ENCODE peak calls at places on chromosomes 6 and 20, in five cellular contexts. D is IMR-90, I is adrenal gland, H is left lung, Z is fibroblast of lung. J is an unnamed sample.

GRCh38 chr6:41416165-41416837 is 80.9 kb downstream of the NCR2 start:
- DNase-seq in D (no peak), I (no peak), H (no peak), Z (no peak), J (no peak)

GRCh38 chr20:62344782-62345181 is 22.3 kb downstream of the LAMA5 start:
- DNase-seq in D (peak; percentile 91), I (no peak), H (peak; percentile 29), Z (peak; percentile 43), J (no peak)

GRCh38 chr6:105051941-105052471 is 95.1 kb downstream of the LIN28B start:
- DNase-seq in D (peak; percentile 10), I (no peak), H (no peak), Z (peak; percentile 8), J (no peak)

GRCh38 chr20:9955646-9956045 is 79.1 kb upstream of the ANKEF1 start:
- DNase-seq in D (no peak), I (no peak), H (no peak), Z (peak; percentile 61), J (no peak)

GRCh38 chr20:58069796-58070663 is 158.4 kb downstream of the ANKRD60 start:
- DNase-seq in D (no peak), I (no peak), H (no peak), Z (no peak), J (no peak)

GRCh38 chr20:646107-646867 is 6.7 kb downstream of the SRXN1 start:
- DNase-seq in D (no peak), I (peak; percentile 71), H (no peak), Z (no peak), J (no peak)

GRCh38 chr6:3697609-3698008 is 53.9 kb downstream of the PXDC1 start:
- DNase-seq in D (peak; percentile 92), I (no peak), H (no peak), Z (peak; percentile 98), J (no peak)

GRCh38 chr20:54267510-54268003 is 59.7 kb downstream of the PFDN4 start:
- DNase-seq in D (peak; percentile 6), I (peak; percentile 31), H (no peak), Z (peak; percentile 65), J (no peak)

GRCh38 chr6:167906899-167907298 is 80.2 kb downstream of the AFDN start:
- DNase-seq in D (no peak), I (peak; percentile 39), H (no peak), Z (peak; percentile 3), J (peak; percentile 92)

GRCh38 chr6:21601932-21602390 is 8.4 kb downstream of the SOX4 start:
- DNase-seq in D (no peak), I (no peak), H (peak; percentile 69), Z (no peak), J (no peak)

GRCh38 chr6:21601341-21601740 is 7.8 kb downstream of the SOX4 start:
- DNase-seq in D (no peak), I (no peak), H (no peak), Z (no peak), J (no peak)

GRCh38 chr6:21604081-21604480 is 10.5 kb downstream of the SOX4 start:
- DNase-seq in D (no peak), I (no peak), H (no peak), Z (no peak), J (no peak)

GRCh38 chr6:21599074-21599639 is 5.6 kb downstream of the SOX4 start:
- DNase-seq in D (no peak), I (no peak), H (no peak), Z (no peak), J (no peak)

GRCh38 chr6:21603516-21603952 is 10.0 kb downstream of the SOX4 start:
- DNase-seq in D (no peak), I (no peak), H (no peak), Z (no peak), J (no peak)
- H3K4me1 ChIP-seq in D (peaks cover 4% of the 10 kb centered on the region), I (peaks cover under 1% of the 10 kb centered on the region), H (peaks cover 11% of the 10 kb centered on the region), Z (no peaks in the 10 kb centered on the region), J (no peaks in the 10 kb centered on the region)

DNA sequence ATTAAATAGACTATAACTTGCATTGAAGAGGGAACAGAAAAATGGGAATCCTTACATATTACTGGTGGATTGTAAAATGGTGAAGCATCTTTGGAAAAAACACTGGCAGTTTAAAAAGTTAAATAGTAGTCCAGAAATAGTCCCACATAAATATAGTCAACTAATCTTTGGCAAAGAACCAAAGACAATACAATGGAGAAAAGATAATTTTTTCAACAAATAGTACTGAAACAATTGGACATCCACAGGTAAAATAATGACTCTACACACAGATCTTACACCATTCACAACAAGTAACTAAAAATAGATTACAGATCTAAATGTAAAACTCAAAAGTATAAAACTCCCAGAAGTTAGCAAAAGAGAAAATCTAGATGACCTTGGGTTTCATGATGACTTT is 259.1 kb upstream of the CEP162 start:
- DNase-seq in D (no peak), I (no peak), H (no peak), Z (no peak), J (no peak)
- H3K27ac ChIP-seq in D (no peak overlapping the region), I (no peak overlapping the region), H (no peak overlapping the region), Z (no peak overlapping the region), J (no peak overlapping the region)

GRCh38 chr20:37958856-37959255 is 55.9 kb downstream of the VSTM2L start:
- DNase-seq in D (no peak), I (no peak), H (no peak), Z (no peak), J (no peak)
- H3K27me3 ChIP-seq in D (peaks cover 18% of the 10 kb centered on the region), I (no peaks in the 10 kb centered on the region), H (no peaks in the 10 kb centered on the region), Z (peaks cover 11% of the 10 kb centered on the region), J (no peaks in the 10 kb centered on the region)

GRCh38 chr6:13302291-13302690 is 26.0 kb downstream of the TBC1D7 start:
- DNase-seq in D (no peak), I (peak; percentile 35), H (no peak), Z (no peak), J (no peak)

GRCh38 chr6:13304101-13304500 is 24.2 kb downstream of the TBC1D7 start:
- DNase-seq in D (no peak), I (no peak), H (no peak), Z (peak; percentile 29), J (no peak)

GRCh38 chr6:13304580-13305255 is 23.6 kb downstream of the TBC1D7 start:
- DNase-seq in D (no peak), I (no peak), H (no peak), Z (no peak), J (no peak)

GRCh38 chr6:13302751-13303667 is 25.3 kb downstream of the TBC1D7 start:
- DNase-seq in D (peak; percentile 98), I (peak; percentile 85), H (peak; percentile 86), Z (peak; percentile 94), J (peak; percentile 57)

DNA sequence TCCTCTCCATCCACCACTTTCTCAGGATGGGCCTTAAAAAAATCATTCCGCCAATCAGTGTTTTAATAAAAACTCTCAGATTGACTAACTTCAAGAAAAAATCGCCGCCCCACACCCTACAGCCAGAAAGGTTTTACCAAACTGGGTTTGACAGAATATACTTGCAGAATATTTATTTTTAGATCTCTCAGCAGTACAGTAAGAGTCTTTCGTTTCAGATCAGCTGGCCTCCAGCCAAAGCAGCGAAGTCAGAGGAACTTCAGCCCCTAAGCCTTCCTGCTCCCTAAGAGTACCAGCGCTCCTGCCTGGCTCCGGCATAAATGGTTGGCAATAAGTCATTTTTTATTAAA is 24.7 kb downstream of the TBC1D7 start:
- DNase-seq in D (peak; percentile 81), I (peak; percentile 82), H (no peak), Z (peak; percentile 72), J (peak; percentile 61)
- H3K4me1 ChIP-seq in D (peaks cover 10% of the 10 kb centered on the region), I (peaks cover 17% of the 10 kb centered on the region), H (peaks cover 51% of the 10 kb centered on the region), Z (peaks cover 21% of the 10 kb centered on the region), J (peaks cover 6% of the 10 kb centered on the region)

GRCh38 chr6:116405663-116406329 is 35.0 kb downstream of the DSE start:
- DNase-seq in D (peak; percentile 86), I (no peak), H (no peak), Z (peak; percentile 76), J (no peak)
- H3K27ac ChIP-seq in D (peak overlapping the region; percentile 43), I (no peak overlapping the region), H (peak overlapping the region; percentile 53), Z (peak overlapping the region; percentile 49), J (no peak overlapping the region)

GRCh38 chr6:33685411-33686224 is 25.9 kb downstream of the UQCC2 start:
- DNase-seq in D (no peak), I (no peak), H (peak; percentile 76), Z (no peak), J (no peak)
- H3K27me3 ChIP-seq in D (no peaks in the 10 kb centered on the region), I (no peaks in the 10 kb centered on the region), H (no peaks in the 10 kb centered on the region), Z (no peaks in the 10 kb centered on the region), J (no peaks in the 10 kb centered on the region)

GRCh38 chr20:5668529-5668868 is 81.7 kb upstream of the SHLD1 start:
- DNase-seq in D (no peak), I (no peak), H (no peak), Z (no peak), J (no peak)

GRCh38 chr20:5670137-5670536 is 80.1 kb upstream of the SHLD1 start:
- DNase-seq in D (no peak), I (no peak), H (no peak), Z (no peak), J (no peak)

GRCh38 chr20:5674176-5674660 is 76.0 kb upstream of the SHLD1 start:
- DNase-seq in D (peak; percentile 47), I (no peak), H (no peak), Z (peak; percentile 44), J (peak; percentile 16)

GRCh38 chr20:5667703-5668528 is 82.3 kb upstream of the SHLD1 start:
- DNase-seq in D (no peak), I (no peak), H (no peak), Z (no peak), J (no peak)

GRCh38 chr20:5670874-5671273 is 79.3 kb upstream of the SHLD1 start:
- DNase-seq in D (no peak), I (no peak), H (no peak), Z (no peak), J (no peak)
- H3K4me1 ChIP-seq in D (peaks cover 2% of the 10 kb centered on the region), I (peaks cover 6% of the 10 kb centered on the region), H (peaks cover 53% of the 10 kb centered on the region), Z (no peaks in the 10 kb centered on the region), J (no peaks in the 10 kb centered on the region)

DNA sequence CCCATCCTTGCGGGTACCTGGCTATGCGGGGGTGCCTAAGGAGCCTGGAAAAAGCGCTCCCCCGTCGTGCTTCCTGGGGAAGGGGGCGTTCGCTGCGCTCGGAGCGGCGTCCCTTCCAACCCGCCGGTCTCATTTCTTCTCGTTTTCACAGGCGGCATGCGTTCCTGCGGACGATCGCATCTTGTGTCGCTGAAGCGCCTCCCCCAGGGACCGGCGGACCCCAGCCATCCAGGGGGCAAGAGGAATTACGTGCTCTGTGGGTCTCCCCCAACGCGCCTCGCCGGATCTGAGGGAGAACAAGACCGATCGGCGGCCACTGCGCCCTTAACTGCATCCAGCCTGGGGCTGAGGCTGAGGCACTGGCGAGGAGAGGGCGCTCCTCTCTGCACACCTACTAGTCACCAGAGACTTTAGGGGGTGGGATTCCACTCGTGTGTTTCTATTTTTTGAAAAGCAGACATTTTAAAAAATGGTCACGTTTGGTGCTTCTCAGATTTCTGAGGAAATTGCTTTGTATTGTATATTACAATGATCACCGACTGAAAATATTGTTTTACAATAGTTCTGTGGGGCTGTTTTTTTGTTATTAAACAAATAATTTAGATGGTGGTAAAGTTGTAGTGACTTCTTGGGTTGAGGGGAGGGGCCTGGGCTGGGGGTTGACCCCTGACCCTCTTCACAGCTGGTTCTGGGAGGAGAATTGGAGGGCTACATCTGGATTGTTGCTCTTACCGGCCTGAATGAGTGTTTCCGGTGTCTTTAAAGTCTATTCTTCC is 1.0 kb downstream of the ID1 start:
- DNase-seq in D (no peak), I (no peak), H (peak; percentile 85), Z (peak; percentile 25), J (no peak)
- H3K27ac ChIP-seq in D (peak overlapping the region; percentile 85), I (no peak overlapping the region), H (peak overlapping the region; percentile 95), Z (peak overlapping the region; percentile 98), J (peak overlapping the region; percentile 98)

DNA sequence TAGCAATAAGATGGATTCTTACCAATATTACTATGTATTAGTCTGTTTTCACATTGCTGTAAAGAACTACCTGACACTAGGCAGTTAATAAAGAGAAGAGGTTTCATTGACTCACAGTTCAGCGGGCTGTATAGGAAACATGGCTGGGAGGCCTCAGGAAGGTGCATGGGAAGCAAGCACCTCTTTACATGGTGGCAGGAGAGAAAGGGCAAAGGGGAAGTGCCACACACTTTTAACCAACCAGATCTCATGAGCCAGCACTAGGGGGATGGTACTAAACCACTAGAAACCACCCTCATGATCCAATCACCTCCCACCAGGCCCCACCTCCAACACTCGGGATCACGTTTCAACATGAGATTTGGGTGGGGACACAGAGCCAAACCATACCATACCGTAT is 40.7 kb upstream of the CCDC167 start:
- DNase-seq in D (no peak), I (no peak), H (no peak), Z (no peak), J (no peak)
- H3K27me3 ChIP-seq in D (peaks cover 67% of the 10 kb centered on the region), I (peaks cover 12% of the 10 kb centered on the region), H (peaks cover 20% of the 10 kb centered on the region), Z (peaks cover 44% of the 10 kb centered on the region), J (no peaks in the 10 kb centered on the region)

J was measured in small intestine.